ENCODE peak calls at places on chromosomes 5 and 9, in four cellular contexts. L is natural killer cell; N is GM12878; G is activated CD8-positive, alpha-beta memory T cell treated with anti-CD3 and anti-CD28 coated beads, Interleukin-2, amount 10 ng/mL, durations not matched to agents 7 days and 5 days. O is an unnamed sample.

GRCh38 chr5:62572918-62573514 is 5.6 kb upstream of the LRRC70 start:
- ATAC-seq in L (peak), N (no peak), G (no peak), O (no peak)

GRCh38 chr9:617441-618085 is 223.9 kb upstream of the DMRT1 start:
- ATAC-seq in L (no peak), N (no peak), G (no peak), O (no peak)

GRCh38 chr9:2017209-2017458 is 2.0 kb downstream of the SMARCA2 start:
- ATAC-seq in L (no peak), N (no peak), G (no peak), O (no peak)

GRCh38 chr5:59673438-59674058 is 220.0 kb downstream of the PDE4D start:
- ATAC-seq in L (peak), N (peak), G (no peak), O (no peak)

GRCh38 chr9:37433754-37434435 is 11.4 kb downstream of the GRHPR start:
- ATAC-seq in L (no peak), N (no peak), G (no peak), O (no peak)

GRCh38 chr5:180423598-180423997 is 70.5 kb upstream of the GFPT2 start:
- ATAC-seq in L (no peak), N (no peak), G (no peak), O (no peak)

GRCh38 chr9:91458905-91459304 is 35.3 kb upstream of the NFIL3 start:
- ATAC-seq in L (peak), N (no peak), G (no peak), O (no peak)

GRCh38 chr5:175861337-175862130 is 9.8 kb upstream of the CPLX2 start:
- ATAC-seq in L (no peak), N (peak), G (no peak), O (no peak)

GRCh38 chr9:84293001-84293798 is 47.4 kb downstream of the SLC28A3 start:
- ATAC-seq in L (peak), N (peak), G (peak), O (peak)

GRCh38 chr5:172503925-172504730 is 49.8 kb upstream of the SH3PXD2B start:
- ATAC-seq in L (no peak), N (no peak), G (no peak), O (no peak)

GRCh38 chr9:35903049-35903448 is 3.0 kb upstream of the HRCT1 start:
- ATAC-seq in L (peak), N (peak), G (peak), O (peak)

GRCh38 chr5:179624841-179625271 is 1.4 kb upstream of the HNRNPH1 start:
- ATAC-seq in L (no peak), N (no peak), G (no peak), O (no peak)